ENCODE peak calls at places on chromosomes 1 and 21, in eight cellular contexts. M is fibroblast of villous mesenchyme, Q is neural progenitor cell, J is D721Med, Z is Caco-2, Y is GM12891, P is EH, C is lower leg skin. K is an unnamed sample.

GRCh38 chr1:76288758-76289483 is 214.4 kb downstream of the ST6GALNAC3 start:
- DNase-seq in J (no peak), M (no peak), Z (no peak), Q (no peak), C (no peak), P (no peak), Y (no peak), K (no peak)

GRCh38 chr1:165899461-165899941 is 72.1 kb downstream of the UCK2 start:
- DNase-seq in Z (no peak), M (no peak), C (no peak), P (peak), Y (no peak), Q (no peak), J (no peak), K (no peak)

GRCh38 chr1:46637444-46638083 is 21.0 kb upstream of the MOB3C start:
- DNase-seq in M (no peak), Z (no peak), P (no peak), C (no peak), Q (no peak), J (no peak), Y (no peak), K (no peak)

GRCh38 chr1:193025218-193025617 is 33.9 kb downstream of the UCHL5 start:
- DNase-seq in C (no peak), J (no peak), Y (no peak), M (no peak), Z (no peak), Q (no peak), P (no peak), K (no peak)

GRCh38 chr1:184033711-184034167 is 3.8 kb downstream of the COLGALT2 start:
- DNase-seq in Z (no peak), J (no peak), C (no peak), Q (no peak), P (peak), M (no peak), Y (no peak), K (no peak)

GRCh38 chr21:44907966-44908364 is 12.7 kb downstream of the ITGB2 start:
- DNase-seq in Y (no peak), Q (no peak), J (no peak), C (no peak), Z (no peak), P (no peak), M (peak), K (no peak)

GRCh38 chr1:185536165-185536920 is 197.8 kb upstream of the HMCN1 start:
- DNase-seq in Q (no peak), P (no peak), Y (no peak), C (no peak), Z (no peak), M (no peak), J (no peak), K (no peak)

GRCh38 chr21:35619184-35619583 is 441.1 kb downstream of the SETD4 start:
- DNase-seq in M (peak), C (no peak), P (peak), Q (no peak), Z (no peak), J (no peak), Y (no peak), K (no peak)

GRCh38 chr1:8040586-8040985 is 14.5 kb upstream of the ERRFI1 start:
- DNase-seq in Z (no peak), C (peak), Y (no peak), M (peak), Q (no peak), J (no peak), P (peak), K (no peak)